ENCODE peak calls at places on chromosomes 7 and 10, in nine cellular contexts. V is IMR-90, D is neuronal stem cell, A is fibroblast of lung, O is hepatocyte, Q is SK-N-SH, S is DND-41, U is GM23248, P is PC-3. J is an unnamed sample.

GRCh38 chr10:108166401-108166800 is 1001.9 kb upstream of the SORCS1 start:
- DNase-seq in S (no peak), D (no peak), Q (no peak), O (no peak), V (no peak), U (peak), P (peak), A (no peak), J (no peak)

GRCh38 chr7:139078399-139078798 is 31.1 kb downstream of the ZC3HAV1 start:
- DNase-seq in D (no peak), S (no peak), A (peak), V (peak), U (peak), O (no peak), Q (no peak), P (peak), J (no peak)

GRCh38 chr10:58267713-58268453 is at the start of gene IPMK:
- DNase-seq in O (peak), P (peak), D (peak), Q (peak), V (peak), U (peak), S (peak), A (peak), J (peak)

GRCh38 chr10:96687317-96688012 is 32.8 kb downstream of the PIK3AP1 start:
- DNase-seq in O (no peak), D (no peak), P (no peak), A (no peak), Q (no peak), V (no peak), S (no peak), U (no peak), J (no peak)

GRCh38 chr10:44993922-44994751 is 6.6 kb upstream of the ZNF22 start:
- DNase-seq in Q (no peak), O (no peak), S (no peak), A (peak), U (peak), D (no peak), P (no peak), V (peak), J (no peak)

GRCh38 chr10:77899080-77899477 is 27.5 kb downstream of the DLG5 start:
- DNase-seq in D (no peak), P (peak), O (no peak), U (peak), S (peak), Q (no peak), A (peak), V (peak), J (no peak)

GRCh38 chr10:90560331-90560730 is 297.5 kb downstream of the HTR7 start:
- DNase-seq in P (no peak), Q (no peak), O (no peak), D (no peak), S (no peak), A (no peak), V (no peak), U (no peak), J (no peak)

GRCh38 chr7:133674079-133674478 is 421.2 kb downstream of the EXOC4 start:
- DNase-seq in P (no peak), Q (no peak), S (no peak), U (no peak), D (no peak), A (no peak), O (no peak), V (no peak), J (no peak)

GRCh38 chr7:112990619-112991018 is 96.0 kb downstream of the GPR85 start:
- DNase-seq in A (peak), U (peak), S (no peak), O (no peak), D (no peak), P (peak), Q (no peak), V (peak), J (no peak)

GRCh38 chr10:62733654-62734293 is 70.7 kb upstream of the ADO start:
- DNase-seq in U (no peak), V (no peak), P (peak), A (no peak), D (no peak), O (no peak), Q (no peak), S (no peak), J (no peak)

GRCh38 chr10:32207544-32207943 is 139.4 kb downstream of the EPC1 start:
- DNase-seq in Q (peak), U (peak), S (peak), D (no peak), P (peak), O (peak), V (peak), A (peak), J (peak)

GRCh38 chr7:1981201-1981877 is 251.4 kb downstream of the MAD1L1 start:
- DNase-seq in D (no peak), A (no peak), S (no peak), Q (no peak), U (no peak), P (no peak), V (no peak), O (no peak), J (no peak)

GRCh38 chr7:38561166-38561565 is 70.0 kb downstream of the AMPH start:
- DNase-seq in D (no peak), O (no peak), V (peak), A (no peak), P (peak), U (peak), Q (no peak), S (no peak), J (no peak)

GRCh38 chr10:113709221-113709838 is 29.6 kb downstream of the CASP7 start:
- DNase-seq in U (peak), V (peak), O (peak), P (peak), D (no peak), Q (no peak), S (no peak), A (peak), J (no peak)

GRCh38 chr7:19482628-19483027 is 226.2 kb downstream of the POLR1F start:
- DNase-seq in S (no peak), V (no peak), D (no peak), O (no peak), Q (no peak), A (no peak), P (no peak), U (no peak), J (no peak)

GRCh38 chr10:72740526-72740925 is 48.6 kb downstream of the MCU start:
- DNase-seq in A (peak), U (peak), D (no peak), S (no peak), V (peak), Q (no peak), P (peak), O (peak), J (peak)

GRCh38 chr10:71767420-71768035 is 5.8 kb downstream of the VSIR start:
- DNase-seq in S (no peak), Q (no peak), V (no peak), P (peak), U (peak), D (no peak), O (peak), A (peak), J (no peak)

GRCh38 chr10:6036861-6037321 is 25.3 kb downstream of the IL2RA start:
- DNase-seq in S (no peak), D (no peak), A (no peak), U (no peak), P (no peak), Q (no peak), O (no peak), V (no peak), J (no peak)

GRCh38 chr7:150340024-150340749 is 1.2 kb downstream of the RARRES2 start:
- DNase-seq in A (peak), D (no peak), Q (no peak), U (peak), S (no peak), O (peak), P (no peak), V (peak), J (peak)

GRCh38 chr7:150341263-150342118 is at the start of gene RARRES2:
- DNase-seq in A (peak), Q (peak), O (peak), D (no peak), V (no peak), S (no peak), P (no peak), U (no peak), J (peak)

GRCh38 chr7:150343225-150343624 is 1.8 kb upstream of the RARRES2 start:
- DNase-seq in O (no peak), V (no peak), A (no peak), Q (no peak), P (no peak), U (no peak), D (no peak), S (no peak), J (no peak)

GRCh38 chr7:150340875-150341262 is 560 bp downstream of the RARRES2 start:
- DNase-seq in A (no peak), S (no peak), V (no peak), Q (no peak), U (no peak), P (no peak), O (no peak), D (no peak), J (no peak)

DNA sequence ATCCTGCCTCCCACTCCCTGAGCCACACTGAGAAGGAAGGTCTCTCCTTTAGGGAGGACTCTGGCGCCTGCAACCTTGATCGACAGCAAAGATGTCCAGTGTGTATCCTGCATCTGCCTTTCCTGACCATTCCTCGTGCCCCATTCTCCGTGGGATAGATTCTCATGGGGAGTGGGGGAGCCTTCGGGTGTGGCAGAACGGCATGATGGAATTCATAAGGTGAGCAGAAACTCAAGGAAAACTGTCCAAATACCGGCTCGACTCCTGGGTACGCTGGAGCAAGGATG is 633 bp upstream of the RARRES2 start:
- DNase-seq in O (no peak), P (no peak), Q (no peak), A (no peak), U (no peak), D (no peak), S (no peak), V (no peak), J (no peak)
- H3K27ac ChIP-seq in O (no peak), P (no peak), Q (no peak), A (no peak), U (no peak), D (no peak), S (no peak), V (no peak), J (no peak)

GRCh38 chr7:73667344-73668102 is at the start of gene VPS37D:
- DNase-seq in D (peak), A (peak), U (peak), S (peak), V (peak), P (peak), O (peak), Q (peak), J (peak)
- H3K4me3 ChIP-seq in D (peak), A (peak), U (peak), S (peak), V (peak), P (peak), O (peak), Q (peak), J (peak)

GRCh38 chr10:43843331-43844101 is 194.8 kb upstream of the ZNF32 start:
- DNase-seq in P (no peak), U (peak), S (no peak), Q (no peak), O (no peak), V (peak), D (no peak), A (peak), J (no peak)
- H2AFZ ChIP-seq in P (no peak), U (peak), S (peak), Q (no peak), O (no peak), V (peak), D (no peak), A (no peak), J (no peak)

GRCh38 chr7:122304996-122305421 is 459 bp upstream of the FEZF1 start:
- DNase-seq in S (no peak), O (no peak), D (no peak), A (peak), V (no peak), P (no peak), Q (no peak), U (peak), J (peak)

GRCh38 chr7:122303522-122303970 is 1.0 kb downstream of the FEZF1 start:
- DNase-seq in S (no peak), D (no peak), O (no peak), Q (no peak), P (no peak), U (no peak), A (no peak), V (no peak), J (peak)

GRCh38 chr7:122302826-122303521 is 1.6 kb downstream of the FEZF1 start:
- DNase-seq in P (no peak), S (no peak), U (no peak), A (no peak), O (no peak), D (no peak), Q (no peak), V (no peak), J (no peak)

GRCh38 chr7:122304604-122304975 is at the start of gene FEZF1:
- DNase-seq in Q (no peak), D (peak), O (peak), V (no peak), S (no peak), P (peak), A (no peak), U (peak), J (peak)

GRCh38 chr7:122303971-122304603 is 463 bp downstream of the FEZF1 start:
- DNase-seq in D (no peak), O (peak), P (no peak), A (no peak), U (no peak), V (no peak), Q (peak), S (no peak), J (peak)
- H3K27ac ChIP-seq in D (peak), O (no peak), P (no peak), A (no peak), U (no peak), V (no peak), Q (no peak), S (no peak), J (peak)

DNA sequence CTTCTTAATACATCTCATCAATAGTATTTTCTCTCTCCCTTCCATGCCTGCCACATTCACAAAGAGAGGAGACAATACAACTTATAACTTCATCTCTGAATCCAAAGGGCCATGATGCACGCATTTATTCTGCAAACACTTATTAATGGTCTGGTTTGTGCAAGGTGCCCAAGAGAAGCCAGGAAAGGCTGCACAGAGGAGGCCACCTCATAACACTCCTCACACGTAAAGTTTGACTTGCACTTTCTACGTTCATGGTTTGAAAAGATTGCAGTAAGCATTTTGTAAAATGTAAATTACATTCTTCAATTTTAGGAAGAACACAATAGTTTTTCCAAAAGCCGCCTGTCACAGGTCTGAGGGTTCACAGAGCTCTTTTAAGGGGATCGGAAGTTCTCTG is 1.2 kb upstream of the PALS2 start:
- DNase-seq in D (no peak), P (no peak), A (no peak), V (no peak), Q (no peak), S (no peak), U (peak), O (no peak), J (no peak)
- H3K4me3 ChIP-seq in D (no peak), P (peak), A (no peak), V (no peak), Q (no peak), S (no peak), U (peak), O (no peak), J (no peak)

GRCh38 chr7:106369349-106369748 is 84.6 kb upstream of the NAMPT start:
- DNase-seq in U (peak), D (no peak), S (no peak), Q (no peak), A (peak), O (no peak), P (peak), V (peak), J (no peak)

GRCh38 chr7:106367018-106367420 is 82.2 kb upstream of the NAMPT start:
- DNase-seq in O (no peak), U (peak), S (peak), A (peak), D (no peak), Q (no peak), P (peak), V (peak), J (peak)

GRCh38 chr7:106369816-106370215 is 85.0 kb upstream of the NAMPT start:
- DNase-seq in U (peak), Q (no peak), S (no peak), A (peak), V (no peak), D (no peak), P (no peak), O (no peak), J (no peak)

GRCh38 chr7:106367664-106368063 is 82.9 kb upstream of the NAMPT start:
- DNase-seq in O (no peak), Q (no peak), U (no peak), A (no peak), V (no peak), S (no peak), P (no peak), D (no peak), J (no peak)

DNA sequence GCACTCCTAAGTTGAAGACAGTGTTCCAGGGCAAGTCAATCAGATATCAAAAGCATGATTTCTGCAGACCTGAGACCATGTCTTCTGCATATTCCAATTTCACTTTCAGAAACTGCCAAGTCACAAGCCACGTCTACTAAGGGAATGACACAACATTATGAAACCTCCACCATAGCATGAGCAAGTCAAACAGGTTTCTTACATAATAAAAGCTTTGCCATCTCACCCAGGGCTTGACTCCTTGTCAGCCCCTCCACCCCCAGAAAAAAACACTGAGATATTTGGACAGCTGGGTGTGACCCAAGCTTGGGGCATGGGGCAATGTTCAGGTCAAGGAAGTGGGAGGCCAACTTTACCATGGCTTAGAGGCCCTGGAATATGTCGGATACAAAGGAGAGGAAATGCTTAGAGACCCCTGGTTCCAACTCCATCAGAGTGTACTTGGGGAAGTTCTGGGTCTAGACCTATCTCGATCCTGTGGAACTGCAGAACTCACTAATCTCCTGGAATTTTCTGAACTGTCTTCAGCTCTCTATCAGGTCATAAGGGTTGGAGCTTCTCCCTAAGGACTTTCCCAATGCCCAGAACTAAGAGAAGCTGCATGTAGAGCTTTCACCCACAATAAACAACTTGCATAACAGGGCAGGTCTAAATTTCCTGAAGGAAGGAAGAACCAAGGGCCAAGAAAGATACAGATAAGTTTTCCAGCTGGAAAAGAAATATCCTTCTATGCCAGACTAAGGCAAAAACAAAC is 80.6 kb upstream of the NAMPT start:
- DNase-seq in D (no peak), V (no peak), A (no peak), S (no peak), U (no peak), Q (no peak), O (peak), P (peak), J (no peak)
- H2AFZ ChIP-seq in D (no peak), V (no peak), A (no peak), S (no peak), U (no peak), Q (no peak), O (no peak), P (no peak), J (no peak)

GRCh38 chr7:144769352-144769751 is 66.5 kb downstream of the TPK1 start:
- DNase-seq in S (no peak), D (no peak), A (no peak), Q (no peak), V (no peak), P (no peak), O (no peak), U (no peak), J (no peak)
- H3K27ac ChIP-seq in S (no peak), D (no peak), A (no peak), Q (no peak), V (no peak), P (no peak), O (no peak), U (no peak), J (no peak)

GRCh38 chr7:69693042-69693441 is 94.8 kb downstream of the AUTS2 start:
- DNase-seq in U (no peak), O (no peak), D (no peak), V (no peak), P (no peak), S (no peak), A (no peak), Q (no peak), J (no peak)

GRCh38 chr7:69690329-69690728 is 92.1 kb downstream of the AUTS2 start:
- DNase-seq in V (no peak), S (no peak), U (no peak), D (no peak), A (no peak), Q (no peak), P (no peak), O (no peak), J (no peak)

GRCh38 chr7:69691327-69691726 is 93.1 kb downstream of the AUTS2 start:
- DNase-seq in D (no peak), O (no peak), V (no peak), S (no peak), P (no peak), Q (no peak), U (no peak), A (no peak), J (no peak)

GRCh38 chr7:69687739-69688431 is 89.6 kb downstream of the AUTS2 start:
- DNase-seq in Q (no peak), O (no peak), V (no peak), S (no peak), D (no peak), U (no peak), P (no peak), A (no peak), J (no peak)

DNA sequence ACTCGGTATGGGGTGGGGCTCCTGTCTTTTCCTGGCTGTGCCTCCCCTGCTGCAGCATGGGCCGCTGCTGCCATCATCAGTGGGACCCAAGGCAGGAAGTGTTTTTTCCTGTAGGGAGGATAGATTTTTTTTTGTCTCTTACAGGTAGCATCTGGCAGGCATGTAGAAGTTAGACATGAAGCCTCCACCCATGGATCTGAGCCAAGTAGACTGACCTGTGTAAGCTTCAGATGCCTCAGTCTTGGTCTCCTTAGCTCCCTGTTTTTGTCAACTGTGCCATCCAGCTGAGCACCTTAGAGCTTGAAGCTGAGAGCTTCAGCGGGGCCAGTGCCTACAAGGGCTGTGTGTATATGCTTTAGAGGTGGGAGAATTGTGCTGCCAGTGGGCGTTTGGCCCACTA is 93.5 kb downstream of the AUTS2 start:
- DNase-seq in A (no peak), S (no peak), V (no peak), P (no peak), U (no peak), D (no peak), Q (no peak), O (no peak), J (no peak)
- H3K4me3 ChIP-seq in A (no peak), S (no peak), V (no peak), P (no peak), U (no peak), D (no peak), Q (no peak), O (no peak), J (no peak)

J was measured in neural progenitor cell.